ENCODE peak calls at places on chromosomes 1 and 21, in six cellular contexts. X is BJ, N is IMR-90, K is mesothelial cell of epicardium, T is endothelial cell, S is dorsolateral prefrontal cortex. C is an unnamed sample.
A peak's percentile ranks its signal among the peaks of the same experiment; 100 is the strongest.

GRCh38 chr1:156490401-156491032 is 10.1 kb downstream of the MEF2D start:
- DNase-seq in X (no peak), N (no peak), K (no peak), T (peak; percentile 43), S (no peak), C (no peak)

GRCh38 chr1:24300971-24301370 is 18.2 kb upstream of the GRHL3 start:
- DNase-seq in X (no peak), N (no peak), K (no peak), T (no peak), S (no peak), C (no peak)

GRCh38 chr1:30527511-30528140 is 195.8 kb downstream of the MATN1 start:
- DNase-seq in X (no peak), N (no peak), K (no peak), T (no peak), S (no peak), C (no peak)

GRCh38 chr1:10663668-10664035 is 132.8 kb downstream of the CASZ1 start:
- DNase-seq in X (no peak), N (peak; percentile 10), K (peak; percentile 46), T (peak; percentile 56), S (peak; percentile 66), C (no peak)

GRCh38 chr21:31974454-31974985 is 101.7 kb downstream of the HUNK start:
- DNase-seq in X (no peak), N (no peak), K (no peak), T (no peak), S (no peak), C (no peak)

GRCh38 chr1:41843378-41843777 is 75.3 kb downstream of the HIVEP3 start:
- DNase-seq in X (peak; percentile 61), N (peak; percentile 77), K (no peak), T (no peak), S (no peak), C (no peak)

GRCh38 chr1:246297314-246298273 is 209.5 kb downstream of the SMYD3 start:
- DNase-seq in X (no peak), N (peak; percentile 40), K (no peak), T (no peak), S (no peak), C (no peak)

GRCh38 chr1:183632964-183633363 is 2.6 kb downstream of the ARPC5 start:
- DNase-seq in X (no peak), N (no peak), K (no peak), T (no peak), S (no peak), C (no peak)

GRCh38 chr1:230085178-230085515 is 18.1 kb downstream of the GALNT2 start:
- DNase-seq in X (no peak), N (no peak), K (no peak), T (no peak), S (no peak), C (no peak)

GRCh38 chr1:17122449-17123194 is 3.4 kb upstream of the PADI2 start:
- DNase-seq in X (no peak), N (peak; percentile 81), K (no peak), T (no peak), S (no peak), C (no peak)

GRCh38 chr1:153518562-153518961 is 17.2 kb downstream of the S100A6 start:
- DNase-seq in X (no peak), N (no peak), K (no peak), T (no peak), S (no peak), C (no peak)

GRCh38 chr1:228058981-228059535 is 23.4 kb upstream of the ARF1 start:
- DNase-seq in X (no peak), N (no peak), K (no peak), T (no peak), S (peak; percentile 20), C (no peak)

DNA sequence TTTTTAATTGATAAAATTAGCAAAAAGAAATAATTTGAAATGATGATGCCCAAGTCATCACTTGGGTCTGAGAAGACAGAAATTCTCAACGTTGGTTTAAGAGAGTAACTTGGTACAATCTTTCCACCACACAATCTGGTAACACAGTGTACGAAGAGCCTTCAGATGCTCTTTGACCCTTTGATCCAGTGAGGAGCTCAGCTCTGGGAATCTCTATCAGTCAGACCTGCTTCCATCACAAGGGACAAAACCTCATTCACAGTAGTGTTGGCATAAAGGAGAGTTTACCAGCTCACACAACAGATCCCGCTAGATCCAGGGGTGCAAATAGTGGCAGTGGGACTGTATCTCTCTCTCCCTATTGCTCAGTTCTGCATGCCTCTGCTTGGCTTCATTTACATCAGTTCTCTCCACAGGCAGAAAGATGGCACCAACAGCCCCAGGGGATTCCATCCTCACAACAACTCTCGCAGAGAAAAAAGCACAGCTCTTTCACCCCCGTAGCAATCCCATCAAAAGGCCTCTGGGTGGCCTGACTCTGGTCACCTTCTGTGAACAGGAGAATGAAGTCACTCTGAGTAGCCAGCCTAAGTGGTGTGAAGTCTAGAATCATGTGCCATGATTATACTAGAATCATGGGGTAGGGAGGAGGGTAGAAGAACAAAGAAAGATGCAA is 119.7 kb downstream of the ZNF281 start:
- DNase-seq in X (no peak), N (no peak), K (no peak), T (peak; percentile 21), S (no peak), C (no peak)
- TF ChIP-seq CTCF in X (no peak), N (no peak), K (no peak), T (peak; percentile 29), S (no peak), C (no peak)

GRCh38 chr1:94792473-94792875 is 27.7 kb upstream of the SLC44A3 start:
- DNase-seq in X (no peak), N (peak; percentile 67), K (no peak), T (no peak), S (no peak), C (peak; percentile 51)
- TF ChIP-seq CTCF in X (peak; percentile 37), N (peak; percentile 17), K (no peak), T (no peak), S (peak; percentile 30), C (no peak)

GRCh38 chr1:79259390-79260336 is 253.1 kb upstream of the ADGRL4 start:
- DNase-seq in X (peak; percentile 18), N (peak; percentile 59), K (no peak), T (no peak), S (no peak), C (peak; percentile 60)
- TF ChIP-seq CTCF in X (peak; percentile 67), N (peak; percentile 78), K (peak; percentile 13), T (no peak), S (peak; percentile 28), C (peak; percentile 45)

DNA sequence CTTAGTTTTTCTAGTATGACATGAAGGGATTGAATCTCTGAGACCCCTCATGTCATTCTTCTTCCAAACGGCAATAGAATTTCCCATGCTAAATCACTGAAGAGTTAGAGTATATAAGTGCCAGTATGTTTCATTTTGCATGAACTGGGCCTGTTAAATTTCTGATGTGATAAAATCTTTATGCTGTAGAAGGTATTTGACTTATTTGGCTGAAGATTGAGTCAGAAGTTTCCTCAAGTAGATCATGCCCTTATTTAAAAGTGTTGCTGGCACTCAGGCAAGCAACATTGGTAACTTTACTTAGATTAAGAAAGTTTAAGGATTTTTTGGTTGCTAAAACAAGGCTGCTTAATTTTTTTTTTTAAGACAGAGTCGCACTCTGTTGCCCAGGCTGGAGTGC is 13.3 kb downstream of the ATF6 start:
- DNase-seq in X (no peak), N (no peak), K (no peak), T (no peak), S (no peak), C (no peak)
- TF ChIP-seq CTCF in X (no peak), N (no peak), K (no peak), T (no peak), S (no peak), C (no peak)

DNA sequence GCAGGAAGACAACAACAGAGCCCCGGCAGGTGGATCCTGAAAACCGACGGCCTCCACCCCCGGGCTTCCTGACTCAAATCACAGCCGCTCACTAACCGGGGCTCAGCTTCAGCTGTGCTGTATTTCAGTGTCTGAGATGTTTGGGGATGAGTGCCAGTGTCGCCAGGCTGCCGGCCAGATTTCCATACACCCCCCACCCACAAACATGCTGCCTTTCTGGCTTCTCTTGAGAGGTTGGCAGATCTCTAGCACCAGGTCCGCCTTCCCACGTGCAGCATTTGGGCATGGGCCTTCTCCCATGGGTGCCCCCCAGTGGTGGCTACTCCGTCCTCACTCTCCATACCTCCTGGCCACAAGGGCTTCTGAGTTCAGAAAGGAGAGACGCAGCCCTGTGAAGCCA is 34.8 kb downstream of the KCNAB2 start:
- DNase-seq in X (no peak), N (no peak), K (no peak), T (no peak), S (peak; percentile 78), C (no peak)
- TF ChIP-seq CTCF in X (peak; percentile 20), N (peak; percentile 15), K (no peak), T (no peak), S (no peak), C (no peak)

GRCh38 chr21:27076035-27076434 is 109.1 kb upstream of the ADAMTS5 start:
- DNase-seq in X (no peak), N (peak; percentile 11), K (no peak), T (no peak), S (no peak), C (no peak)
- TF ChIP-seq CTCF in X (no peak), N (no peak), K (no peak), T (no peak), S (no peak), C (no peak)

GRCh38 chr1:171983584-171983983 is 142.3 kb downstream of the DNM3 start:
- DNase-seq in X (no peak), N (peak; percentile 32), K (no peak), T (no peak), S (no peak), C (no peak)
- TF ChIP-seq CTCF in X (peak; percentile 57), N (peak; percentile 49), K (no peak), T (no peak), S (peak; percentile 56), C (no peak)

DNA sequence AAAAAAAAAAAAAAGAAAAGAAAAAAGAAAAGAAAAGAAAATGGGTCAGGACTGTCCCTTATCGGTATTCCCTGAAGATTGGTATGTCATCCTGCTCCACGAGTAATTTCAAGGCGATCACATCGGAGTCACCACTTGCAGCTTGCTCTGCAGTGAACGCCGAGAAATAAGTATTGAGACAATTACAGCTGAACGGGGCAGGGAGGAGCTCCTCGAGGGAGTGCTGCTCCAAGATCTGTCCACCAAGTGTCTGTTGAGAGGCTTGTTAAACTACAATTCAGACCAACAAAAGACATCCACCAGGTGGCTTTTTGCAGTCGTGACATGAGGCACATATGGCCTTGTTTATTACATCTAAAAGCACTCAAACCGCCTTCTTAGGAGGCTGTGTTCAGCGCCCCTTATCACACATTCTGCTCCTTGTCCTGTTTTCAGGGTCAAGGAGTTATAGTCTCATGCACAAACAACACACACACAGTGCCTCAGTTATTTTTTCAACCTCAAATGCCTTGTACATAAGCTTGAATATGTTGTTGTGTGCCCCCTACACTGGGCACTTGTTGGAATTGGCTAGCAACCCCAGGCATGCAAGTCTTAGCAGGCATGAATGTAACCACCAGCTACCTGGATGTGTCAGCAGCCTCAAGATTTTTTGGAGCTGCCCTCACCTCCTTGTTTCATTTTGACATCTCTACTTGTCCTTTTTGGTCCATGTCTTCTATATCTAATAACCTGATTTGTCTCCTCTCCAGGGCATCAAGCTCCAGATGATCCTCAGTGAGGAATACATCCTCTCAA is 13.0 kb upstream of the CD48 start:
- DNase-seq in X (no peak), N (no peak), K (no peak), T (no peak), S (no peak), C (no peak)
- TF ChIP-seq CTCF in X (no peak), N (no peak), K (no peak), T (no peak), S (no peak), C (no peak)

GRCh38 chr1:209616366-209617046 is 33.0 kb downstream of the CAMK1G start:
- DNase-seq in X (no peak), N (no peak), K (no peak), T (no peak), S (no peak), C (no peak)
- TF ChIP-seq CTCF in X (no peak), N (no peak), K (no peak), T (no peak), S (no peak), C (no peak)